ENCODE peak calls at places on chromosome 17, in nine cellular contexts. Q is GM23338, P is fibroblast of the aortic adventitia, L is AG04450, D is PC-3, E is natural killer cell, K is neural progenitor cell, I is lower leg skin, A is nephron progenitor cell. J is an unnamed sample.
A peak's percentile ranks its signal among the peaks of the same experiment; 100 is the strongest.

GRCh38 chr17:77708049-77708448 is 250.5 kb upstream of the TNRC6C start:
- DNase-seq in Q (no peak), P (no peak), L (no peak), D (no peak), E (no peak), K (no peak), I (no peak), A (no peak), J (no peak)

GRCh38 chr17:81636505-81637288 is at the start of the genes NPLOC4 and TSPAN10:
- DNase-seq in Q (peak; percentile 91), P (peak; percentile 83), L (peak; percentile 63), D (peak; percentile 88), E (peak; percentile 78), K (peak; percentile 95), I (peak; percentile 77), A (peak; percentile 94), J (peak; percentile 95)

GRCh38 chr17:20938244-20938643 is 104.6 kb downstream of the USP22 start:
- DNase-seq in Q (no peak), P (no peak), L (no peak), D (no peak), E (no peak), K (no peak), I (no peak), A (no peak), J (no peak)

GRCh38 chr17:32310927-32311568 is 30.9 kb downstream of the C17orf75 start:
- DNase-seq in Q (peak; percentile 69), P (peak; percentile 48), L (no peak), D (no peak), E (no peak), K (peak; percentile 49), I (no peak), A (no peak), J (no peak)

GRCh38 chr17:80416260-80416939 is 1.4 kb downstream of the ENDOV start:
- DNase-seq in Q (no peak), P (no peak), L (no peak), D (no peak), E (no peak), K (no peak), I (no peak), A (no peak), J (no peak)

GRCh38 chr17:79800325-79801155 is 3.7 kb upstream of the CBX8 start:
- DNase-seq in Q (peak; percentile 92), P (peak; percentile 45), L (no peak), D (peak; percentile 58), E (no peak), K (peak; percentile 84), I (no peak), A (peak; percentile 58), J (no peak)

GRCh38 chr17:45749831-45750335 is 34.2 kb upstream of the CRHR1 start:
- DNase-seq in Q (no peak), P (no peak), L (no peak), D (no peak), E (no peak), K (no peak), I (no peak), A (no peak), J (no peak)

GRCh38 chr17:6461246-6461645 is 17.0 kb downstream of the PIMREG start:
- DNase-seq in Q (no peak), P (no peak), L (no peak), D (no peak), E (no peak), K (no peak), I (no peak), A (no peak), J (no peak)

GRCh38 chr17:62109378-62109902 is 44.4 kb upstream of the MED13 start:
- DNase-seq in Q (peak; percentile 93), P (peak; percentile 74), L (peak; percentile 10), D (peak; percentile 95), E (no peak), K (peak; percentile 74), I (no peak), A (peak; percentile 39), J (peak; percentile 84)

GRCh38 chr17:21303441-21304065 is 19.0 kb downstream of the MAP2K3 start:
- DNase-seq in Q (no peak), P (no peak), L (no peak), D (no peak), E (no peak), K (no peak), I (no peak), A (no peak), J (peak; percentile 34)

GRCh38 chr17:27496005-27496404 is 39.8 kb downstream of the KSR1 start:
- DNase-seq in Q (no peak), P (no peak), L (no peak), D (no peak), E (no peak), K (no peak), I (no peak), A (no peak), J (peak; percentile 45)

GRCh38 chr17:6323626-6324356 is 111.1 kb downstream of the AIPL1 start:
- DNase-seq in Q (peak; percentile 47), P (no peak), L (no peak), D (peak; percentile 23), E (no peak), K (no peak), I (no peak), A (no peak), J (no peak)

GRCh38 chr17:78357177-78357586 is 2.7 kb downstream of the SOCS3 start:
- DNase-seq in Q (no peak), P (peak; percentile 75), L (no peak), D (peak; percentile 75), E (no peak), K (no peak), I (no peak), A (peak; percentile 23), J (no peak)

GRCh38 chr17:9162275-9162985 is 141.1 kb downstream of the NTN1 start:
- DNase-seq in Q (peak; percentile 84), P (no peak), L (no peak), D (no peak), E (no peak), K (peak; percentile 50), I (no peak), A (peak; percentile 44), J (no peak)
- TF ChIP-seq CTCF in Q (peak; percentile 68), P (no peak), L (no peak), D (peak; percentile 14), E (no peak), K (peak; percentile 40), I (no peak), A (peak; percentile 52), J (no peak)

DNA sequence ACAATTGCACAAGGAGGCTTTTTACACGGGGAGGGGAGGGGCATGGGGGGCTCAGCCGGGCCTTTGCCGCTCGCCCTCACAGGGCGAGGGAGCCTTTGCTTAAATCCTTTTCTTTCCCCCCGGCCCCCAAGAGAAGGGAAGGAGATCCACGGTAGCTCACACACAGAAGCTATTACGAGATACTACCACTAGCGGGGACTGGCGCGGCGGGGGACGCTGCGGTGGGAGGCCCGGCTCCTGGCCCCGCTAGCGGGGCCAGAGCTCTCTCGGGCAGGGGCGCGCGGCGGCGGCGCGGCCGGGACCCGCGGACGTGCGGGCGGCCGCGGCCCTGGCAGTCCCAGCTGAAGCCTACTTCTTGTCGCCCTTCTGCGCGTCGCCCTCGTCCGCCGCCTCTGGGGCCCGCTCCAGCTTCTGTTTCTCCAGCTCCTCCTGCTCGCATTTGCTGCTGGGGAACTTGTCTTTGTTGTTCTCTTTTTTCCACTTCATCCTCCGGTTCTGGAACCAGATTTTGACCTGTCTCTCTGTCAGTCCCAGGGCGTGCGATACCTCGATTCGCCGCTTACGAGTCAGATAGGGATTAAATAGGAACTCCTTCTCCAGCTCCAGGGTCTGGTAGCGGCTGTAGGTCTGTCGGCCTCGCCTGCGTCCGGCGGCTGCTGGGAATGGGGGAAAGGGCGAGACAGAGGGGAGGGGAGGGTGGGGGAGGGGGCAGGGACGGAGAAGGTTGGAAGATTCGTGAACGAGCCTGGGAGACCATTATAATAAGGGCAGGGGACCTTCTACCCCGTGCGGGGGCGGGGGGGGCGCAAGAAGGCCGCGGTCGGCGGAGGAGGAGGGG is 2.0 kb downstream of the HOXB8 start:
- DNase-seq in Q (peak; percentile 57), P (no peak), L (no peak), D (no peak), E (peak; percentile 57), K (peak; percentile 71), I (no peak), A (peak; percentile 56), J (peak; percentile 69)
- TF ChIP-seq CTCF in Q (no peak), P (peak; percentile 38), L (peak; percentile 38), D (no peak), E (peak; percentile 30), K (no peak), I (no peak), A (no peak), J (no peak)

GRCh38 chr17:75289832-75290337 is 652 bp upstream of the SLC25A19 start:
- DNase-seq in Q (peak; percentile 54), P (peak; percentile 63), L (no peak), D (peak; percentile 59), E (no peak), K (no peak), I (peak; percentile 55), A (no peak), J (peak; percentile 42)

GRCh38 chr17:75288784-75289121 is 480 bp downstream of the SLC25A19 start:
- DNase-seq in Q (peak; percentile 72), P (no peak), L (no peak), D (peak; percentile 68), E (no peak), K (peak; percentile 65), I (no peak), A (no peak), J (peak; percentile 37)

GRCh38 chr17:75288359-75288758 is 874 bp downstream of the SLC25A19 start:
- DNase-seq in Q (no peak), P (no peak), L (no peak), D (no peak), E (no peak), K (no peak), I (no peak), A (no peak), J (no peak)

GRCh38 chr17:75287221-75287620 is 2.0 kb downstream of the SLC25A19 start:
- DNase-seq in Q (no peak), P (no peak), L (no peak), D (no peak), E (no peak), K (no peak), I (no peak), A (no peak), J (no peak)

GRCh38 chr17:75289122-75289831 is at the start of gene SLC25A19:
- DNase-seq in Q (peak; percentile 99), P (peak; percentile 99), L (peak; percentile 97), D (peak; percentile 99), E (peak; percentile 94), K (peak; percentile 99), I (peak; percentile 98), A (peak; percentile 96), J (peak; percentile 97)
- TF ChIP-seq CTCF in Q (peak; percentile 40), P (no peak), L (no peak), D (no peak), E (no peak), K (peak; percentile 58), I (no peak), A (no peak), J (peak; percentile 49)

DNA sequence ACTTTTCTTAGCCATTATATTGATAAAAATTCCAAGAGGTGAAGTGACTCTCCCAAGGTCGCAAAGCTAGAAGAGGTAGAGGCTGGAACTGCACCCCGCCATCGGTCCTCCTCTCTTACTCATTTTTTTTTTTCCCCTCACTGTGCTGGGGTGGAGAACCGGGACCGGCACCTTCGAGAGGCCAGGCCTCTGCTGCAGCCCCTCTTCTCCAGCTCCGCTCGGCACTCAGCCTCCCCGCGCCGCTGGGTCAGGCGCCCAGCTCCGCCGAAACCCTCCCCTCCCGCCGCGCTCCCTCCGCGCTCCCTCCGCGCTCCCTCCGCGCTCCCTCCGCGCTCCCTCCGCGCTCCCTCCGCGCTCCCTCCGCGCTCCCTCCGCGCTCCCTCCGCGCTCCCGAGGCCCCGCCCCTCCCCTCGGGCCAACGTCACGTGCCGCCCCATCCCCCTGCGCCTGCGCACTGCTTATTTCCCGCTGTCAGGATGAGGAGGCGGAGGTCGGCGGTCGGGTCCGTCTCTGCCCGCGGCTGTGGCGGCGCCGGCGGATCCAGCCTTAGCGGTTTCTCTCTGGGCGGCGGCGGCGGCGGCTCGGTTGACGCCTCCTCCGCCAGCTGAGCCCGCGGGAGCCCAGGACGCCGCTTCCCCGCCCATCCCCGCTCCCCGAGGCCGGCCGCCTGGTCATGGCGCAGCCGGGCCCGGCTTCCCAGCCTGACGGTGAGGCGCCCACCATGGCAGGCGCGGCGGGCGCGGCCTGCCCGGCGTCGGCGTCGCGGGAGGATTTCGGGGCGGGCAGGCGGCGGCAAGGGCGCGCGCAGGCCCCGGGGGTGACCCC is at the start of gene RABEP1:
- DNase-seq in Q (peak; percentile 93), P (peak; percentile 88), L (peak; percentile 76), D (peak; percentile 69), E (peak; percentile 92), K (peak; percentile 97), I (peak; percentile 83), A (peak; percentile 98), J (peak; percentile 96)
- TF ChIP-seq CTCF in Q (peak; percentile 9), P (peak; percentile 55), L (peak; percentile 15), D (no peak), E (no peak), K (peak; percentile 12), I (no peak), A (no peak), J (no peak)